ENCODE peak calls at places on chromosomes 1 and 21, in six cellular contexts. P, J, C, R, X and A are unnamed samples. For H3K9me3, the result is how much of the 10 kb centered on the place peaks cover.

GRCh38 chr1:194466706-194467105 is 1280.3 kb upstream of the B3GALT2 start:
- DNase-seq in P (no peak), J (no peak), C (no peak), R (no peak), X (no peak), A (no peak)

GRCh38 chr1:43348809-43349593 is 9.8 kb upstream of the CDC20 start:
- DNase-seq in P (no peak), J (peak), C (peak), R (peak), X (peak), A (peak)

GRCh38 chr21:38258803-38259485 is 2.2 kb downstream of the KCNJ15 start:
- DNase-seq in P (peak), J (no peak), C (peak), R (no peak), X (no peak), A (no peak)

GRCh38 chr21:15282666-15283065 is 217.9 kb upstream of the NRIP1 start:
- DNase-seq in P (no peak), J (no peak), C (no peak), R (no peak), X (no peak), A (no peak)

GRCh38 chr1:169838942-169839341 is 44.2 kb upstream of the METTL18 start:
- DNase-seq in P (no peak), J (no peak), C (no peak), R (no peak), X (no peak), A (no peak)

GRCh38 chr1:174800951-174801350 is 198.8 kb upstream of the CACYBP start:
- DNase-seq in P (no peak), J (no peak), C (no peak), R (no peak), X (no peak), A (no peak)

GRCh38 chr1:109149874-109150601 is 36.1 kb downstream of the ELAPOR1 start:
- DNase-seq in P (no peak), J (no peak), C (no peak), R (peak), X (no peak), A (no peak)

GRCh38 chr1:15083578-15083977 is 70.0 kb upstream of the TMEM51 start:
- DNase-seq in P (peak), J (no peak), C (no peak), R (no peak), X (no peak), A (no peak)

GRCh38 chr21:17343055-17343454 is 169.8 kb upstream of the CXADR start:
- DNase-seq in P (peak), J (no peak), C (peak), R (no peak), X (no peak), A (no peak)

GRCh38 chr1:234578735-234579134 is 31.2 kb downstream of the IRF2BP2 start:
- DNase-seq in P (no peak), J (no peak), C (no peak), R (no peak), X (no peak), A (no peak)

GRCh38 chr1:244801246-244801645 is 34.2 kb upstream of the COX20 start:
- DNase-seq in P (peak), J (peak), C (no peak), R (no peak), X (peak), A (peak)

GRCh38 chr1:38990401-38990745 is 703 bp upstream of the AKIRIN1 start:
- DNase-seq in P (peak), J (no peak), C (peak), R (peak), X (no peak), A (no peak)

GRCh38 chr1:151157067-151157531 is 650 bp downstream of the TNFAIP8L2 start:
- DNase-seq in P (no peak), J (no peak), C (no peak), R (no peak), X (no peak), A (peak)

GRCh38 chr1:202810615-202811295 is at the start of gene PCAT6:
- DNase-seq in P (peak), J (peak), C (peak), R (peak), X (peak), A (peak)

GRCh38 chr1:229148041-229148671 is 122.8 kb upstream of the RAB4A start:
- DNase-seq in P (no peak), J (peak), C (peak), R (no peak), X (no peak), A (no peak)

GRCh38 chr1:162984699-162985098 is 84.5 kb upstream of the RGS4 start:
- DNase-seq in P (peak), J (no peak), C (no peak), R (no peak), X (no peak), A (no peak)

GRCh38 chr1:114219247-114219872 is 65.7 kb upstream of the SYT6 start:
- DNase-seq in P (peak), J (no peak), C (peak), R (no peak), X (no peak), A (no peak)

GRCh38 chr1:231172411-231172810 is 10.6 kb downstream of the TRIM67 start:
- DNase-seq in P (no peak), J (peak), C (no peak), R (no peak), X (no peak), A (no peak)

GRCh38 chr1:30749691-30750583 is 7.6 kb downstream of the LAPTM5 start:
- DNase-seq in P (no peak), J (no peak), C (no peak), R (no peak), X (no peak), A (peak)

GRCh38 chr1:150516616-150517015 is 1.1 kb downstream of the FALEC start:
- DNase-seq in P (no peak), J (no peak), C (no peak), R (no peak), X (no peak), A (no peak)

GRCh38 chr1:197984273-197984672 is 67.1 kb downstream of the LHX9 start:
- DNase-seq in P (peak), J (no peak), C (no peak), R (no peak), X (no peak), A (no peak)

GRCh38 chr1:43367026-43367903 is 546 bp downstream of the ELOVL1 start:
- DNase-seq in P (no peak), J (no peak), C (peak), R (peak), X (peak), A (no peak)

GRCh38 chr1:210232524-210233215 is at the start of gene SERTAD4:
- DNase-seq in P (no peak), J (peak), C (peak), R (peak), X (peak), A (no peak)

GRCh38 chr1:165900576-165901380 is 73.4 kb downstream of the UCK2 start:
- DNase-seq in P (no peak), J (no peak), C (peak), R (no peak), X (peak), A (no peak)

GRCh38 chr1:244545511-244545910 is 84.4 kb downstream of the CATSPERE start:
- DNase-seq in P (no peak), J (no peak), C (no peak), R (no peak), X (no peak), A (no peak)

GRCh38 chr1:19444399-19445021 is 40.8 kb downstream of the CAPZB start:
- DNase-seq in P (no peak), J (no peak), C (no peak), R (no peak), X (no peak), A (no peak)

GRCh38 chr1:28437924-28438699 is 67.7 kb upstream of the RCC1 start:
- DNase-seq in P (peak), J (peak), C (peak), R (peak), X (no peak), A (no peak)

GRCh38 chr1:94265931-94266330 is 28.5 kb upstream of the ARHGAP29 start:
- DNase-seq in P (peak), J (no peak), C (no peak), R (no peak), X (no peak), A (no peak)

GRCh38 chr1:109281680-109282496 is 1.1 kb downstream of the PSRC1 start:
- DNase-seq in P (no peak), J (no peak), C (no peak), R (no peak), X (no peak), A (no peak)

GRCh38 chr1:163170975-163171676 is 31.6 kb downstream of the RGS5 start:
- DNase-seq in P (peak), J (no peak), C (no peak), R (no peak), X (no peak), A (no peak)

GRCh38 chr1:198123146-198123545 is 33.7 kb upstream of the NEK7 start:
- DNase-seq in P (peak), J (no peak), C (no peak), R (no peak), X (no peak), A (no peak)

DNA sequence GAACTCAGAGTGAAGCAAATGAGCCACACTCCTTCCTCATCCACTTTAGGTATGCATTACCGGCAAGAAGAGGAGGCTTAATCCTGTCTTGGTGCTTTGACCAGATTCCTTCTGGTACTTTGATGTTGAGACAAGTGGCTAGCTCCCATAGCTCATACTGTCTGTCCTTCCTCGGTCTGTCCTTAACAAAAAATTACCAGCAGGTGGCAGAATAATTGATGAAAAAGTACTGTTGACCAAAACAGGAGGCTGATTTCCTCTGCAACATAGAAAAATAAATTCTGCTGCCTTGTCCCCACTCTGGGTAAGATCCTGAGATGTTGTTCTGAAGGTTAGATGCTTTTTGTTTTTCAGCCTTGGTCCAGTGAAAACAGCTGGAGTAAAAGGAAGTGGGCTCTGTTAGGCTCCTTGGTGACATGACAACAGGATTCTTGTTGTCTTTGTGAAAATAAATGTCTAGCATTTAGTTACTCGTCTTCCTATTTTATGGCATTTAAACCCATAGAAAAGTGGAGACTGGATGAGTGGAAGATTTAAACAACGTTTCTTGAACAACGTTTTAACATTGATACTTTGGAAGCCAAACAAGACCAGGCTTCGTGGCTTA is 11.2 kb upstream of the HJV start:
- DNase-seq in P (peak), J (no peak), C (peak), R (no peak), X (no peak), A (no peak)
- TF ChIP-seq CTCF in P (peak), J (peak), C (peak), R (peak), X (peak), A (peak)

DNA sequence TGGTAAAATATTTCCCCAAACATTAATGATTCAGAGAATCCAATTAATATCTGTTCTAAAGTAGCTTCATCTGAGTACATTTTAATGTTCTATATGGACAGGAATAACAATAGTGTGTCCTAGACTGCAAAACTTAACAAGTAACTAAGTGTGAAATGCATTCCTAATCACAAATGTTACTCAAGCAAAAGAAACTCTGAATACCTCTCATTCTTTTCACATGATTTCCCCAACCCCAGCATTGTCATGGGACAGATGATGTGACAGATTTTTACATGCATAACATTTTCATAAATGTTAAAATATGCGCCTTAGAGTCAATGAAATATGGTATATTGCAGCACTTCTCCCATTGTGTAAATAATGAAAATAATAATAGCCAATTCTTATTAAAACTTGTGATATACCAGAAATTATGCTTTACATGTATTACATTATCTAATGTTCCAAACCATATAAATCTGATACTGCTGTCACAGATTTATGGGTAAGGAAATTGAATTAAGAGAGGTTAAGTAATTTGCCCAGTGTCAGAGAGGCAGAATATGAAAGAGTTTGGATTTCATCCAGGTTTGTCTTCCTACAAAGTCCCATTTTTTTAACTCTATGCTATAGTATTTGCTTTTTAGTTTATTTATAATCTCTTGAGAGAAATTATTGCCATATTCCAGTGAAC is 269.4 kb downstream of the LRRC7 start:
- DNase-seq in P (no peak), J (no peak), C (no peak), R (no peak), X (no peak), A (no peak)
- H3K9me3 ChIP-seq in P (under half), J (under half), C (under half), R (under half), X (under half), A (under half)

DNA sequence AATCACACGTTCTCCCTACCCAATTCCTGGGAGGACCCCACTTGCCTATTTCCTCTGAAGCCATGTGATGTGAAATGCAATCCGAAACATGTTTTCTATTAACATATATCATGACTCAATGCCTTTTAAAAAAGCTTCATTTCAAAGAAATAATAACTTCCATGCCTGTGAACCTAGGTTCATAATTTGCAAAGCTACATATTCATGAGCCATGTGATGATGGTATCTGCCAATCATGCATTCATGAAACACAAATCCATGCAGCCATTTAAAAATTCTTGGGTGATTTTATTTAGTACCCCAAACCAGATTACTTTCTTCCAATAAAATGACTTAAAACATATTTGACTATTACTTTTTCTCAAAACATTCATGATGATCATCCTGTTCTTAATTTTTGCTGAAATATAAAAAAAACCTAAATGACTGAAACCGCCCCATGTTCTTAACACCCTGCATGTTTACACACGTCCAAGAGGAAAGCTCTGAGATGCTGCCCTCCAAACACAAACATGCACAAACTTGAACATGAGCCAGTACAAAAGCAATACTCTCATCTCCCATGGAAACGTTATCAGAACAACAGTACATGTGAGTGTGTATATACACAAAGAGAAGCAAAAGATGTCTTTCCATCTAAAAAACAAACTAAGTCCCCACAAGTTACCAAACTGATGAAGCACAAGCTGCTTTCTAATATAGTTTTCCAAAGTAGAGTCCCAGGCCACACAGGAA is 140.1 kb downstream of the TGFBR3 start:
- DNase-seq in P (no peak), J (no peak), C (no peak), R (no peak), X (no peak), A (no peak)
- H3K27ac ChIP-seq in P (no peak), J (no peak), C (peak), R (no peak), X (peak), A (no peak)

GRCh38 chr1:48790397-48790796 is 13.7 kb upstream of the BEND5 start:
- DNase-seq in P (no peak), J (no peak), C (no peak), R (no peak), X (no peak), A (no peak)
- TF ChIP-seq CTCF in P (no peak), J (no peak), C (no peak), R (no peak), X (no peak), A (no peak)

GRCh38 chr1:2830761-2831425 is 29.4 kb upstream of the TTC34 start:
- DNase-seq in P (no peak), J (peak), C (no peak), R (no peak), X (peak), A (no peak)
- H3K9me3 ChIP-seq in P (half or more), J (under half), C (under half), R (under half), X (under half), A (under half)

GRCh38 chr1:145720556-145720877 is 1.2 kb downstream of the CD160 start:
- DNase-seq in P (peak), J (no peak), C (peak), R (no peak), X (no peak), A (no peak)
- H3K27ac ChIP-seq in P (peak), J (no peak), C (no peak), R (no peak), X (no peak), A (no peak)